ENCODE peak calls at places on chromosomes 2 and 18, in five cellular contexts. Z, X, H, P and V are unnamed samples. For H3K4me1, the result is how much of the 10 kb centered on the place peaks cover.

GRCh38 chr2:241218131-241219029 is 29.9 kb downstream of the ANO7 start:
- DNase-seq in P (peak), X (no peak), Z (peak), H (no peak), V (peak)

GRCh38 chr2:192559541-192560126 is 364.9 kb upstream of the TMEFF2 start:
- DNase-seq in X (peak), Z (no peak), H (no peak), P (no peak), V (no peak)

GRCh38 chr2:102283996-102284395 is 27.4 kb upstream of the IL1RL1 start:
- DNase-seq in X (no peak), H (no peak), Z (no peak), P (no peak), V (no peak)

GRCh38 chr2:221202431-221202830 is 369.7 kb downstream of the EPHA4 start:
- DNase-seq in X (no peak), P (no peak), Z (no peak), H (no peak), V (no peak)

GRCh38 chr2:214203199-214203598 is 207.7 kb upstream of the VWC2L start:
- DNase-seq in P (no peak), X (no peak), H (no peak), Z (no peak), V (no peak)

GRCh38 chr2:241895732-241896641 is 26.5 kb downstream of the RTP5 start:
- DNase-seq in Z (peak), H (peak), X (no peak), P (no peak), V (no peak)

GRCh38 chr2:207123776-207124391 is 41.9 kb downstream of the KLF7 start:
- DNase-seq in Z (no peak), X (no peak), H (no peak), P (peak), V (no peak)

GRCh38 chr2:46337208-46337994 is 40.2 kb downstream of the EPAS1 start:
- DNase-seq in Z (no peak), X (no peak), H (no peak), P (no peak), V (no peak)

GRCh38 chr2:13858626-13859025 is 773.9 kb upstream of the LRATD1 start:
- DNase-seq in P (no peak), X (no peak), H (no peak), Z (no peak), V (no peak)

GRCh38 chr2:241223211-241224067 is 35.0 kb downstream of the ANO7 start:
- DNase-seq in X (no peak), P (no peak), Z (peak), H (no peak), V (no peak)

GRCh38 chr18:22674300-22674699 is 256.6 kb upstream of the CTAGE1 start:
- DNase-seq in Z (no peak), H (no peak), X (no peak), P (no peak), V (no peak)

GRCh38 chr18:3449702-3450357 is at the start of gene TGIF1:
- DNase-seq in P (peak), H (peak), Z (peak), X (peak), V (peak)

GRCh38 chr2:149598014-149598395 is 10.4 kb upstream of the MMADHC start:
- DNase-seq in X (no peak), P (no peak), H (no peak), Z (no peak), V (no peak)

GRCh38 chr2:184814428-184814827 is 216.1 kb downstream of the ZNF804A start:
- DNase-seq in X (no peak), P (no peak), H (no peak), Z (no peak), V (no peak)

GRCh38 chr2:48391576-48391975 is 138.4 kb upstream of the STON1 start:
- DNase-seq in P (no peak), H (no peak), X (peak), Z (no peak), V (no peak)

GRCh38 chr2:106117882-106118684 is 76.0 kb downstream of the UXS1 start:
- DNase-seq in P (no peak), X (peak), Z (no peak), H (no peak), V (no peak)

GRCh38 chr2:46657042-46657504 is 177.7 kb downstream of the TMEM247 start:
- DNase-seq in P (no peak), H (peak), Z (no peak), X (peak), V (no peak)

GRCh38 chr2:31523871-31524492 is 56.8 kb downstream of the SRD5A2 start:
- DNase-seq in X (peak), P (no peak), Z (peak), H (no peak), V (no peak)

GRCh38 chr2:201890447-201890846 is 84.1 kb downstream of the CDK15 start:
- DNase-seq in X (no peak), Z (no peak), P (no peak), H (no peak), V (no peak)

GRCh38 chr2:168157926-168158325 is 89.5 kb downstream of the STK39 start:
- DNase-seq in X (no peak), P (no peak), Z (no peak), H (no peak), V (no peak)

GRCh38 chr2:65489269-65489668 is 56.9 kb upstream of the SPRED2 start:
- DNase-seq in H (no peak), Z (no peak), X (peak), P (no peak), V (no peak)

GRCh38 chr2:97673187-97673914 is 3.8 kb downstream of the C2orf92 start:
- DNase-seq in P (no peak), Z (no peak), H (no peak), X (no peak), V (no peak)

GRCh38 chr2:97785818-97786217 is 72.4 kb downstream of the ZAP70 start:
- DNase-seq in Z (no peak), P (no peak), X (no peak), H (no peak), V (no peak)

GRCh38 chr18:54829856-54830255 is 1.6 kb downstream of the RAB27B start:
- DNase-seq in H (no peak), P (no peak), X (peak), Z (no peak), V (no peak)

GRCh38 chr2:52886556-52886955 is 881.0 kb upstream of the CHAC2 start:
- DNase-seq in P (no peak), Z (no peak), X (no peak), H (no peak), V (no peak)

GRCh38 chr18:34506198-34506597 is 203.9 kb upstream of the DTNA start:
- DNase-seq in P (no peak), X (no peak), H (no peak), Z (no peak), V (no peak)

GRCh38 chr2:120924924-120925323 is 189.3 kb downstream of the GLI2 start:
- DNase-seq in Z (no peak), H (no peak), P (no peak), X (no peak), V (no peak)

GRCh38 chr18:67354091-67354490 is 162.4 kb downstream of the DSEL start:
- DNase-seq in P (no peak), Z (no peak), X (no peak), H (no peak), V (no peak)

GRCh38 chr2:186546842-186547241 is 43.0 kb upstream of the ITGAV start:
- DNase-seq in H (no peak), Z (no peak), X (no peak), P (no peak), V (no peak)

GRCh38 chr2:113755690-113756063 is 765 bp downstream of the SLC35F5 start:
- DNase-seq in P (no peak), H (no peak), X (no peak), Z (no peak), V (no peak)

GRCh38 chr2:219728993-219729487 is 101.6 kb downstream of the SLC4A3 start:
- DNase-seq in P (no peak), X (no peak), Z (no peak), H (no peak), V (no peak)

GRCh38 chr2:208373460-208374089 is 33.0 kb upstream of the PTH2R start:
- DNase-seq in X (peak), Z (no peak), H (no peak), P (no peak), V (peak)

GRCh38 chr2:221779614-221780067 is 207.5 kb upstream of the EPHA4 start:
- DNase-seq in H (peak), P (no peak), Z (peak), X (no peak), V (no peak)

GRCh38 chr2:19176977-19177376 is 181.4 kb downstream of the OSR1 start:
- DNase-seq in X (no peak), H (no peak), P (no peak), Z (no peak), V (no peak)

GRCh38 chr18:73663581-73663980 is 484.1 kb downstream of the FBXO15 start:
- DNase-seq in X (no peak), P (no peak), H (no peak), Z (no peak), V (no peak)

GRCh38 chr18:9091066-9091476 is 11.4 kb upstream of the NDUFV2 start:
- DNase-seq in Z (no peak), H (no peak), P (no peak), X (no peak), V (peak)

GRCh38 chr18:55076643-55077218 is 117.5 kb upstream of the CCDC68 start:
- DNase-seq in P (no peak), H (no peak), X (no peak), Z (peak), V (no peak)

GRCh38 chr2:197500503-197501179 is 462 bp downstream of the HSPE1 start:
- DNase-seq in P (no peak), H (no peak), X (peak), Z (no peak), V (no peak)

DNA sequence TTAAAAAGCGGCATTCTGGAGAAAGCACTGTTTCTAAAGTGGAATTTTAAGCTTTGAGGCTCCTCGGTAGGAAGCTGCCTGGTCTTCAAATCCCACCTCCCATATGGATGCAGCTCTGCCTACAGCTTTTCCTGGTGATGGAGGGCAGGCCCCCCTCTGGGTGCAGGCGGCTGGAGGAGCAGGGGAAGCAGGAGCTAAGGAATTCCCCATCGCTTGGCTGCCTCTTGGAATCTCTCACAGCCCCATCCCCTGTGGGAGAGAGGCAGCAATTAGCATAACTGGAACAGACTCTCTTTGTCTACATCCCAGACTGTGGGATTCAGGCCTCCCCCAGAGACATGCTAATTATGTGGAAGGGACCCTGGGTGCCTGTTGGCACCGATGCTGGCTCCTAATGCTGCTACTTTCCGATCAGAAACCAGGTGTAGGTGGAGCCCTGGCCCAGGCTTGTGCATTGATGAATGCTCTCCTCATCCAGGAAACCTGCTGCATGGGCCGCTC is 51.3 kb downstream of the LIPG start:
- DNase-seq in H (no peak), Z (no peak), X (no peak), P (no peak), V (no peak)
- H3K4me1 ChIP-seq in H (under half), Z (under half), X (under half), P (under half), V (under half)

GRCh38 chr2:235077046-235077445 is 125.2 kb downstream of the SH3BP4 start:
- DNase-seq in H (no peak), Z (no peak), X (no peak), P (no peak), V (no peak)
- H3K27ac ChIP-seq in H (no peak), Z (no peak), X (no peak), P (no peak), V (no peak)

GRCh38 chr2:239298126-239298804 is 102.6 kb downstream of the HDAC4 start:
- DNase-seq in H (peak), Z (peak), X (peak), P (no peak), V (peak)

GRCh38 chr2:239297142-239298125 is 103.4 kb downstream of the HDAC4 start:
- DNase-seq in Z (peak), P (no peak), H (peak), X (no peak), V (no peak)

GRCh38 chr2:239295377-239296019 is 105.3 kb downstream of the HDAC4 start:
- DNase-seq in P (no peak), Z (no peak), H (peak), X (no peak), V (no peak)

GRCh38 chr2:239294571-239295054 is 106.2 kb downstream of the HDAC4 start:
- DNase-seq in Z (peak), P (no peak), H (peak), X (peak), V (no peak)

GRCh38 chr2:239296020-239296932 is 104.5 kb downstream of the HDAC4 start:
- DNase-seq in X (peak), Z (peak), H (peak), P (no peak), V (no peak)
- H3K4me3 ChIP-seq in X (no peak), Z (no peak), H (no peak), P (no peak), V (peak)

GRCh38 chr2:54558976-54559410 is 102.9 kb downstream of the SPTBN1 start:
- DNase-seq in P (no peak), Z (no peak), X (no peak), H (no peak), V (no peak)

GRCh38 chr2:54561795-54562592 is 105.9 kb downstream of the SPTBN1 start:
- DNase-seq in P (no peak), Z (no peak), H (no peak), X (no peak), V (no peak)

GRCh38 chr2:54559593-54560145 is 103.5 kb downstream of the SPTBN1 start:
- DNase-seq in H (peak), P (no peak), X (no peak), Z (no peak), V (no peak)

GRCh38 chr2:54560146-54560881 is 104.2 kb downstream of the SPTBN1 start:
- DNase-seq in Z (peak), P (no peak), H (peak), X (peak), V (peak)

GRCh38 chr2:54561010-54561409 is 104.9 kb downstream of the SPTBN1 start:
- DNase-seq in H (no peak), X (no peak), P (no peak), Z (no peak), V (no peak)
- H3K4me1 ChIP-seq in H (under half), X (under half), P (half or more), Z (under half), V (under half)

GRCh38 chr2:8249191-8249590 is 432.7 kb upstream of the ID2 start:
- DNase-seq in P (peak), X (peak), Z (peak), H (peak), V (no peak)

GRCh38 chr2:8251291-8251690 is 430.6 kb upstream of the ID2 start:
- DNase-seq in P (no peak), X (no peak), H (no peak), Z (no peak), V (no peak)

GRCh38 chr2:8249769-8250168 is 432.1 kb upstream of the ID2 start:
- DNase-seq in Z (no peak), H (no peak), P (no peak), X (no peak), V (no peak)

GRCh38 chr2:8247905-8248622 is 433.8 kb upstream of the ID2 start:
- DNase-seq in P (no peak), H (peak), Z (no peak), X (no peak), V (no peak)

DNA sequence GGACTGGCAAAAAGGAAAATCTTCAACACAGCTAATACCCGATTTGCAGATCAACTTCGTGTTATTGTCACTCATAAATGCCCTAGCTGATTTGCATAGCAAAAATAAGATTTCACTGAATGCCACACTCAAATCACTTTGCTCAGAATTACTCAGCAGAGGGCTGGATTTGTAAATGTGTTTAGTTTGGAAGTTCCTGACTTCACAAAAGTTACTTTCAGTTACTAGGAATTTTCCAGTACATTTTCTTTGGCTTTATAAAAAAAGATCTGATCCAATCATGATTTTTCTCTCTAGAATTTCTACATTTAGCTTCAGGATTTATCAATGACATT is 433.3 kb upstream of the ID2 start:
- DNase-seq in P (no peak), X (no peak), Z (no peak), H (no peak), V (no peak)
- H3K27ac ChIP-seq in P (peak), X (no peak), Z (peak), H (peak), V (no peak)

GRCh38 chr18:45772081-45772480 is 48.1 kb downstream of the SLC14A1 start:
- DNase-seq in Z (no peak), H (no peak), P (no peak), X (no peak), V (no peak)

GRCh38 chr18:45777393-45777792 is 48.1 kb upstream of the SIGLEC15 start:
- DNase-seq in P (no peak), H (no peak), X (no peak), Z (no peak), V (no peak)

GRCh38 chr18:45775726-45776125 is 49.7 kb upstream of the SIGLEC15 start:
- DNase-seq in P (no peak), X (no peak), H (no peak), Z (no peak), V (no peak)

GRCh38 chr18:45774065-45774521 is 50.1 kb downstream of the SLC14A1 start:
- DNase-seq in Z (no peak), H (no peak), X (peak), P (no peak), V (no peak)

DNA sequence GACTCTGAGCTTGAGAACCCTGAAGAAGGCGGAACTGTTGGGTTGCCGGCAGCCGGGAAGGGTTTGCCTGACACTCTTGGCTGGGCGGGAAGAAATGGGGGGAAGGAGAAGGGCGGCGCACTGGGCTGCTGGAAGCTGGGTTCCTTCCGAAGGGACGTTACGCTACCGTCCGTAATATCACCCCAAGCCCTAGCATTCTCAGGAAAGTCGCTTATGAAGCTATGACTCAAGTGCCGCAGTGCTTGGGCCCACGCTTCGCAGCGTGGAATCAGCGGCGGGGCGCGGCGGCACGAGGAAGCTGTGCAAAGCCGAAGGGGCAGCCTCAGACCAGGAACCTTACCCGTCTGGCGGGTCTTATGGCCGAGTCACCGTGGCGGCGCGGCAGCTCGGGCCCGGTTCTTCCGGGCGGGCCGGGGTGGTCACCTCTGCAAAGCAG is 50.2 kb upstream of the SIGLEC15 start:
- DNase-seq in X (peak), H (peak), Z (peak), P (peak), V (no peak)
- H3K4me3 ChIP-seq in X (peak), H (peak), Z (peak), P (peak), V (peak)

DNA sequence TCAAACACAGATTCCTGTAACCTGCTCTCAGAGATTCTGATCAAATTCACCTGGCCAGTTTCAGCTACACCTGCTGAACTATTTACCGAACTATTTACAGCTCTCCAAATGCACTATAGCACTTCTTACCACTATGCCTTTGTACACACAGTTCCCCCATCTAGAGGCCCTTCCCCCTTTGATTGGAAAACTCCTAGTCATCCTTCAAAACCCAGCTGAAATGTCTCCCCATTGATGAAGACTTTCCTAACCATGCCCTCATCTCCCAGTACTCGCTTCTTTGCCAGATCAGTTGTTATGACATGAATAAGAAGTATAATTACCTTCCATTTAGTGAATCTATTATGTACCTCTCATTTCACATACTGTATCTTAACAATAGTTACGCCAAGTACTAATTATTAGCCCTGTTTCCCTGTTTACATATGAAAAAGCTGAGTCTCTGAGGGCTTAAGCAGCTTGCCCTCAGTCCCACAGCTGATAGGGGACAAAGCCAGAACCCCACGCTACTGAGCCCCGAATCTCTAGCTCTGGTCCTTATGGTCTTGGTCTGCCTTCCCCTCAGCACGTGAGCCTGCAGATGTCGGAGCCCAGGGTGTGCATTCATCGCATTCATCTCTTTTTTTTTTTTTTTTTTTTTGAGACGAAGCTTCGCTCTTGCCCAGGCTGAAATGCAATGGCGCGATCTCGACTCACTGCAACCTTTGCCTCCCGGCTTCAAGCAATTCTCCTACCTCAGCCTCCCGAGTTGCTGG is 64.7 kb upstream of the ASAP2 start:
- DNase-seq in H (no peak), X (no peak), Z (no peak), P (no peak), V (no peak)
- H3K4me1 ChIP-seq in H (under half), X (under half), Z (under half), P (under half), V (under half)